ENCODE peak calls at places on chromosomes 6 and 20, in four cellular contexts. G is A549, U is K562, E is SK-N-SH. Q is an unnamed sample.
A peak's percentile ranks its signal among the peaks of the same experiment; 100 is the strongest.

GRCh38 chr20:53847843-53848185 is 222.6 kb downstream of the BCAS1 start:
- DNase-seq in G (no peak), E (no peak), U (no peak), Q (no peak)

GRCh38 chr6:153804755-153805330 is 234.2 kb upstream of the OPRM1 start:
- DNase-seq in G (no peak), E (no peak), U (no peak), Q (no peak)

GRCh38 chr6:21101694-21102093 is 491.9 kb upstream of the SOX4 start:
- DNase-seq in E (no peak), G (no peak), U (peak; percentile 66), Q (no peak)

GRCh38 chr6:257031-257725 is 35.1 kb upstream of the DUSP22 start:
- DNase-seq in G (peak; percentile 10), U (no peak), E (no peak), Q (no peak)

GRCh38 chr6:118325220-118325860 is 222.8 kb upstream of the PLN start:
- DNase-seq in E (no peak), G (no peak), U (peak; percentile 17), Q (no peak)

GRCh38 chr6:108699290-108700041 is 138.7 kb downstream of the FOXO3 start:
- DNase-seq in E (no peak), U (no peak), G (no peak), Q (no peak)

GRCh38 chr20:19860742-19861141 is 102.7 kb downstream of the RIN2 start:
- DNase-seq in U (no peak), E (no peak), G (no peak), Q (no peak)

GRCh38 chr6:168877821-168878282 is 375.8 kb downstream of the THBS2 start:
- DNase-seq in E (no peak), U (no peak), G (peak; percentile 13), Q (no peak)

GRCh38 chr20:62352402-62353288 is 14.5 kb downstream of the LAMA5 start:
- DNase-seq in U (no peak), G (peak; percentile 93), E (peak; percentile 92), Q (no peak)

GRCh38 chr20:5504061-5504739 is 187.4 kb upstream of the PROKR2 start:
- DNase-seq in G (no peak), E (peak; percentile 85), U (peak; percentile 60), Q (peak; percentile 22)

GRCh38 chr20:37542281-37542680 is 14.6 kb upstream of the BLCAP start:
- DNase-seq in E (no peak), U (no peak), G (peak; percentile 63), Q (no peak)

DNA sequence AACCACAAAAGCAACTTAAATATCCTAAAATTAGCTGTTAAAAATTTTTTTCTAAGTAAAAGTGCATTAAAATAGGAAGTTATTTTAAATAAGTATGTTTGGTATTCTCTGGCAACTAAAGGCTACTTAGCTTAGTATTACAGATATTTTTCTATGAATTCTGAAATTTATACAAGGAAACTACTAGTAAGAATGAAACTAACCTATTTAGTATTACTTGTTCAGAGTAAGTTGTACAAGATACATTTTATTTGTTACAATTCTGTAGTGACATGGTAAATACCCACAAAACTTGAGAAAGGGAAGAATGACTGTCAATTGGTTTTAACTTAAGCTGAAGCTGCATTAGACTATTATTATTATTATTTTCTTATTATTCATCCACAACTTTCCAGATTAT is 6.5 kb downstream of the PHIP start:
- DNase-seq in G (no peak), U (no peak), E (no peak), Q (no peak)
- H3K4me1 ChIP-seq in G (peaks cover 11% of the 10 kb centered on the region), U (no peaks in the 10 kb centered on the region), E (peaks cover 12% of the 10 kb centered on the region), Q (no peaks in the 10 kb centered on the region)

GRCh38 chr20:13865825-13866351 is 81.1 kb downstream of the NDUFAF5 start:
- DNase-seq in E (no peak), U (no peak), G (no peak), Q (no peak)
- TF ChIP-seq EP300 in E (peak; percentile 90), U (no peak), G (no peak), Q (no peak)

GRCh38 chr6:2846873-2847224 is 5.2 kb upstream of the SERPINB1 start:
- DNase-seq in G (no peak), E (no peak), U (no peak), Q (no peak)
- H3K4me1 ChIP-seq in G (peaks cover 39% of the 10 kb centered on the region), E (no peaks in the 10 kb centered on the region), U (peaks cover 30% of the 10 kb centered on the region), Q (peaks cover 3% of the 10 kb centered on the region)

DNA sequence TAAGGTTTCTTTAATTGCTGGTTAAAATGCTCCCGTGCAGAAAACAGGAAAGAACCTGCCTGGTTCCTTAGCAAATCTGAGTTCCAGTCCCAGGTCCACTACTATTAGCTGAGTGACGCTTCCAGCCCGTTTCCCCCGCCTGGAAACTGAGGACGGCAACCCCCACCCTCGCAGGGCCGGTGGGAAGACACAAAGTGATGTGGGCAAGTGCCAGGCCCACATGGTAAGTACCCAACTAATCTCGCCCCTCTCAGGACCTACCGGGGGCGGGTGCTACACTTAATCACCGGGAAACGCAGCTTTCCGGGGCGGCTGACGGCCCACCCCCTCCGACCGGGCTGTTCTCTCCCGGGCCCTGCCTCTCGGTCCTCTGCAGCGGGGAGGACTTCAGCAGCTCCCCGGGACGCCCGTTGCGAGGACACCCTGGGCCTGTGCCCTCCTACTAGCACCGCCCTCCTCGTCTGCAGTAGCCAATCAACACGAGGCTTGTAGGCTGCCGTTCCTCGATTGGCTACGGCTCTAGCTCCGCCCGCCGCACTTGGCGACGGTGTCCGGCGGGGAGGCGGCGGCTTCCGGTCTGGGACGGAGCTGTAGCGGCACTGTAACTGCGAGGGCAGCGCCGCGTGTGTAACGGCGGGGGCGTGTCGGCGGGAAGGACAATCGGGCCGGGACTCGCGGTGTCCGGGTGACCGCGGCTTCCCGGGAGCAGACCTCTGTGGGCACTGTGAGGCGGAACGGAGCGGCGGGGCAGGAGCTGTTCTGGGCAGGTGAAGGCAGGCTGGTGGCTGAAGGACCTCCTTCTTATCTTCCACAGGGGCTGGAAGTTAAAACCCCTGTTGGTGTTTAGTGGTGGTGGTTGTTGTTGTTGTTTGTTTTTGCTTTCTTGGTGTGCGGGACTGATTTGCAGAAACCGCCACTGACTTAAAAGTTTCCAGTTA is at the start of gene ZBTB9:
- DNase-seq in E (peak; percentile 99), U (peak; percentile 100), G (peak; percentile 93), Q (peak; percentile 95)
- TF ChIP-seq EP300 in E (no peak), U (peak; percentile 33), G (no peak), Q (peak; percentile 88)

GRCh38 chr20:45342863-45343444 is 5.3 kb downstream of the SDC4 start:
- DNase-seq in G (no peak), E (no peak), U (no peak), Q (no peak)
- H3K4me1 ChIP-seq in G (peaks cover 96% of the 10 kb centered on the region), E (peaks cover 66% of the 10 kb centered on the region), U (peaks cover 84% of the 10 kb centered on the region), Q (peaks cover 81% of the 10 kb centered on the region)

DNA sequence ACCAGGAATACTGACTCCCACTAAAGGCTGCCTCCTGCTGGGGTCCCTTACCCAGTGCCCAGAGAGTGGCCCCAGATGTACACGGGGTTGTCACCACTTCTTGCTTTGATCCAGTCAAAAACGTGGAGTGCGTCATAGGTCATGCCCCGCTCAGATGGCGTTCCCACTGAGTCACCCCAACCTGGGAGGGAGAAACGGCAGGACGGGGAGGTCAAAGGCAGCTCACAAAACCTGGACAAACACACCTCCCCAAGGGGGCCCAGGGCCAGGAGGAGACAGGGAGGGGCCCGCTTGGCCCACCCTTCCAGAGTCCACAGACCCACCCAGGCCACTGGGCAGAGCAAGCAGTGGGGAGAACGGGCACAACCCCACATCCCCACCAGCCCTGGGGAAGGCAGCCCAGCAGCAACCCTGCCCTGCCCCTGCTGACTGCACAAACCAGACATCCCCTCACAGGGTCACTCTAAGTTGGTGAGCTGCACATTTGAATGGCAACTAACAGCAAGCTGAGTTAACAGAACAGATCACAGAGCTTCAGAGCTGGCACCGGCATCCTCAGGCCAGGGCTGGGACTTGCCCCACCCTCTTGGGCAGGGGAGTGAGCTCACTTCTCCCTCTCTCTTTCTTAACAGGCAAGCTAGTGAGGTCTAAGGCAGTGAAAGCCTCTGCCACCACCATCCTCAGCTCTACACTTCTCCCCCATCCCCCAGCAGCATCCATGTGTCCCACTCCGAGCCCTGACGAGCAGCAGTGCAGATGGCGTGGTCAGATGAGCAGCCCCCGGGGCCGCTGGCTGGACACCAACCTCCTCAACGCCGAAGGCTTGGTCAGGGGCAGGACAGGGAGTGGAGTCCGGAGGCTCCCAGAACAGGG is 61.7 kb downstream of the PYGB start:
- DNase-seq in G (peak; percentile 96), U (peak; percentile 63), E (peak; percentile 82), Q (peak; percentile 47)
- TF ChIP-seq EP300 in G (peak; percentile 86), U (no peak), E (no peak), Q (no peak)

GRCh38 chr6:41728073-41728936 is 7.1 kb downstream of the TFEB start:
- DNase-seq in G (no peak), E (no peak), U (no peak), Q (no peak)

GRCh38 chr6:41727705-41728072 is 7.7 kb downstream of the TFEB start:
- DNase-seq in U (no peak), E (no peak), G (no peak), Q (no peak)

GRCh38 chr6:41728954-41729353 is 6.5 kb downstream of the TFEB start:
- DNase-seq in U (no peak), E (no peak), G (no peak), Q (no peak)

GRCh38 chr6:41730531-41731436 is 4.6 kb downstream of the TFEB start:
- DNase-seq in G (no peak), U (no peak), E (peak; percentile 87), Q (no peak)

DNA sequence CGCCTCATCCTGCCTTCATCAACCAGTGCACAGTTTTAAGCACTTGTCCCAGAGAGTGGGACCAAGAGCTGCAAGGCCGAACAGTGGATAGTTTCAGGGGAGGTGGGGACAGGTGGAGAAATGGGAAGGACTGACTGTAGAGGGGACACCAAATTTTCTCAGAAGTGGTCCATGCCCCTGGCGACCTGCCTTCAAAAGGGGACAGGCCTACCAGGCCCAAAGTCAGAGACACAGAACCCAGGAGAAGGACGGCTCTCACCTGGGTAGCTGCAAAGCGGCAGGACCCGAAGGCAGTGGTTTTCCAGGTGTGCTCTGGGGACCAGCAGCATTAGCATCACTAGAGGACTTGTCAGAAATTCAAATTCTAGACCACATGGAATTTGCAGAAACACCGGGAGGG is 5.8 kb downstream of the TFEB start:
- DNase-seq in G (no peak), U (no peak), E (no peak), Q (no peak)
- H3K4me1 ChIP-seq in G (peaks cover 25% of the 10 kb centered on the region), U (peaks cover 5% of the 10 kb centered on the region), E (peaks cover 37% of the 10 kb centered on the region), Q (peaks cover 3% of the 10 kb centered on the region)

GRCh38 chr20:16240355-16240754 is 332.9 kb downstream of the KIF16B start:
- DNase-seq in E (no peak), U (no peak), G (no peak), Q (no peak)

GRCh38 chr20:16241911-16242310 is 331.3 kb downstream of the KIF16B start:
- DNase-seq in G (peak; percentile 20), U (no peak), E (peak; percentile 38), Q (no peak)

GRCh38 chr20:16236589-16237241 is 336.5 kb downstream of the KIF16B start:
- DNase-seq in G (no peak), U (no peak), E (no peak), Q (no peak)
- TF ChIP-seq EP300 in G (no peak), U (no peak), E (no peak), Q (no peak)